ENCODE peak calls at places on chromosome 7, in four cellular contexts. Z, H, M and U are unnamed samples.
A peak's percentile ranks its signal among the peaks of the same experiment; 100 is the strongest.

GRCh38 chr7:85156661-85157213 is 30.1 kb downstream of the SEMA3D start:
- DNase-seq in Z (no peak), H (no peak), M (no peak), U (no peak)

GRCh38 chr7:97064972-97065587 is 40.4 kb upstream of the DLX5 start:
- DNase-seq in Z (peak; percentile 62), H (no peak), M (peak; percentile 21), U (no peak)

GRCh38 chr7:39919646-39920045 is 30.4 kb upstream of the CDK13 start:
- DNase-seq in Z (no peak), H (no peak), M (no peak), U (no peak)

GRCh38 chr7:129252133-129252532 is 27.3 kb downstream of the AHCYL2 start:
- DNase-seq in Z (no peak), H (no peak), M (no peak), U (no peak)

GRCh38 chr7:139457153-139457946 is 26.1 kb downstream of the KLRG2 start:
- DNase-seq in Z (peak; percentile 61), H (no peak), M (no peak), U (no peak)

GRCh38 chr7:135102372-135102771 is 45.5 kb upstream of the TMEM140 start:
- DNase-seq in Z (no peak), H (no peak), M (no peak), U (no peak)

GRCh38 chr7:26508917-26509316 is 217.3 kb downstream of the SNX10 start:
- DNase-seq in Z (no peak), H (no peak), M (no peak), U (no peak)

GRCh38 chr7:27095050-27095896 is 527 bp downstream of the HOXA1 start:
- DNase-seq in Z (no peak), H (no peak), M (no peak), U (no peak)

GRCh38 chr7:602341-603141 is 82.9 kb upstream of the PDGFA start:
- DNase-seq in Z (no peak), H (no peak), M (no peak), U (no peak)

GRCh38 chr7:92798517-92799249 is 37.7 kb downstream of the CDK6 start:
- DNase-seq in Z (no peak), H (no peak), M (no peak), U (no peak)

GRCh38 chr7:50650057-50650664 is 85.0 kb upstream of the DDC start:
- DNase-seq in Z (peak; percentile 71), H (no peak), M (no peak), U (no peak)